ENCODE peak calls at places on chromosomes 11 and 22, in eight cellular contexts. N is endothelial cell of umbilical vein, L is IMR-90, U is fibroblast of lung, K is activated B cell treated with CpG ODN at 0.5 μM for 24 hours, V is RWPE1, B is thyroid gland, R is A673. X is an unnamed sample.

GRCh38 chr11:126391286-126391954 is 35.9 kb downstream of the ST3GAL4 start:
- DNase-seq in N (no peak), L (no peak), U (no peak), K (no peak), V (no peak), B (no peak), R (no peak), X (no peak)

GRCh38 chr22:50532353-50532700 is 2.5 kb upstream of the TYMP start:
- DNase-seq in N (no peak), L (no peak), U (no peak), K (no peak), V (no peak), B (no peak), R (no peak), X (no peak)

GRCh38 chr11:16958833-16959232 is 55.4 kb downstream of the PLEKHA7 start:
- DNase-seq in N (no peak), L (no peak), U (no peak), K (no peak), V (no peak), B (no peak), R (no peak), X (no peak)

GRCh38 chr11:82183346-82183745 is 550.3 kb downstream of the FAM181B start:
- DNase-seq in N (no peak), L (no peak), U (no peak), K (no peak), V (no peak), B (no peak), R (peak), X (no peak)

GRCh38 chr11:2933376-2934056 is 4.3 kb upstream of the PHLDA2 start:
- DNase-seq in N (peak), L (peak), U (peak), K (no peak), V (peak), B (no peak), R (peak), X (no peak)

GRCh38 chr11:446886-447285 is 3.2 kb upstream of the PTDSS2 start:
- DNase-seq in N (no peak), L (no peak), U (no peak), K (no peak), V (peak), B (no peak), R (no peak), X (no peak)

GRCh38 chr11:9577032-9577431 is 3.6 kb downstream of the WEE1 start:
- DNase-seq in N (peak), L (peak), U (peak), K (no peak), V (no peak), B (no peak), R (no peak), X (no peak)

GRCh38 chr11:78795862-78796261 is 221.2 kb upstream of the NARS2 start:
- DNase-seq in N (no peak), L (no peak), U (peak), K (no peak), V (no peak), B (peak), R (no peak), X (no peak)

GRCh38 chr11:134560066-134560465 is 148.0 kb upstream of the B3GAT1 start:
- DNase-seq in N (no peak), L (no peak), U (no peak), K (no peak), V (no peak), B (no peak), R (no peak), X (no peak)

GRCh38 chr22:42648368-42649260 is 578 bp downstream of the CYB5R3 start:
- DNase-seq in N (peak), L (no peak), U (peak), K (no peak), V (peak), B (peak), R (no peak), X (no peak)

GRCh38 chr11:71432761-71433647 is 15.2 kb downstream of the DHCR7 start:
- DNase-seq in N (no peak), L (no peak), U (no peak), K (no peak), V (no peak), B (no peak), R (no peak), X (no peak)

GRCh38 chr11:114399490-114399889 is 821 bp downstream of the C11orf71 start:
- DNase-seq in N (no peak), L (no peak), U (no peak), K (no peak), V (no peak), B (no peak), R (no peak), X (no peak)

GRCh38 chr11:8732748-8733241 is 50.2 kb downstream of the RPL27A start:
- DNase-seq in N (peak), L (peak), U (peak), K (no peak), V (no peak), B (peak), R (no peak), X (peak)

GRCh38 chr11:69357458-69358397 is 63.8 kb downstream of the MYEOV start:
- DNase-seq in N (no peak), L (no peak), U (no peak), K (peak), V (no peak), B (no peak), R (no peak), X (no peak)

GRCh38 chr22:26777402-26777801 is 120.0 kb downstream of the MIAT start:
- DNase-seq in N (no peak), L (peak), U (peak), K (no peak), V (no peak), B (no peak), R (no peak), X (peak)

GRCh38 chr11:697028-697491 is 1.4 kb downstream of the TMEM80 start:
- DNase-seq in N (no peak), L (peak), U (peak), K (no peak), V (no peak), B (peak), R (no peak), X (peak)

GRCh38 chr11:36333897-36334296 is 37.8 kb downstream of the PRR5L start:
- DNase-seq in N (peak), L (peak), U (peak), K (no peak), V (no peak), B (no peak), R (peak), X (no peak)

GRCh38 chr22:27776410-27776958 is 25.1 kb downstream of the MN1 start:
- DNase-seq in N (no peak), L (no peak), U (peak), K (no peak), V (no peak), B (no peak), R (no peak), X (no peak)

GRCh38 chr11:81644239-81644840 is 1089.3 kb downstream of the FAM181B start:
- DNase-seq in N (peak), L (peak), U (peak), K (no peak), V (peak), B (peak), R (peak), X (no peak)

GRCh38 chr11:121448431-121448941 is 3.6 kb upstream of the SORL1 start:
- DNase-seq in N (no peak), L (peak), U (no peak), K (no peak), V (no peak), B (no peak), R (no peak), X (no peak)

DNA sequence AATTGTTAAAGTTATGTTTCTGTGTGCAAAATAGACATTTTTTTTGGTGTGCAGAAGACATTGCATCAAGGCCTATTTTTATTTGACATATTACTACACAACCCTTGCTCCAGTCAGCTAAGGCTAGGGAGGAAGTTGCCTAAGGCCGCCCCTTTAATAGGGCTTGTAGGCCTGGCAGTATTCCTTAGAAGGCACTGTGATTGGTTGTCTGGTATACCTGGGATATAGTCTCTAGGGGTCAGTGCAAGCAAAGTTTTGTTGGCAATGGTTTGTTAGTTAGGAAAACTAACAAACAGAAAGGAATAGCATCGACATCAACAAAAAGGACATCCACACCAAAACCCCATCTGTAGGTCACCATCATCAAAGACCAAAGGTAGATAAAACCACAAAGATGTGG is 16.9 kb downstream of the CCDC15 start:
- DNase-seq in N (peak), L (peak), U (peak), K (no peak), V (peak), B (no peak), R (peak), X (no peak)
- TF ChIP-seq CTCF in N (no peak), L (no peak), U (no peak), K (no peak), V (peak), B (no peak), R (no peak), X (no peak)

GRCh38 chr11:119706029-119706428 is 23.0 kb downstream of the NECTIN1 start:
- DNase-seq in N (no peak), L (no peak), U (no peak), K (no peak), V (no peak), B (no peak), R (no peak), X (no peak)

GRCh38 chr11:119705362-119705761 is 23.6 kb downstream of the NECTIN1 start:
- DNase-seq in N (no peak), L (no peak), U (no peak), K (no peak), V (no peak), B (no peak), R (no peak), X (no peak)

GRCh38 chr11:119704849-119705248 is 24.2 kb downstream of the NECTIN1 start:
- DNase-seq in N (no peak), L (no peak), U (no peak), K (no peak), V (no peak), B (no peak), R (no peak), X (no peak)

GRCh38 chr11:119709171-119709570 is 19.8 kb downstream of the NECTIN1 start:
- DNase-seq in N (no peak), L (no peak), U (no peak), K (no peak), V (no peak), B (no peak), R (no peak), X (no peak)

DNA sequence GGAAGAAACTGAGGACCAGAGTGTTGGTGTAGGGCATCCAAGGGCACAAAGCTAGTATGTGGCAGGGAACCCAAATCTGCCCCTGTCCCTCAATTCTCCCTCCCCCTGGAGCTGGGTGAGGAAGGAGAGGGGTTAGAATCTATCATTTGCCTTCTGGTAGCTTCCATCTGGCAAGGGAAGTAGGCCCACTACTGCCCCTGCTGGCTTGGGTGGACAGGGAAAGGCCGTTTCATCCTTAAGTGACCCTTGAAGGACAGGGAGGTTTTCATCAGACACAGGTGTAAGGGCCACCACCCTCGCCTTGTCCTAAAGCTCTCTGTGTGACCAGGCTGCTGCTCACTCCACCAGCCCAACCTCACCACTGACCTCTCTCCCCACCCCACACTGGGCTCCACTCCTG is 22.1 kb downstream of the NECTIN1 start:
- DNase-seq in N (no peak), L (no peak), U (no peak), K (no peak), V (no peak), B (no peak), R (no peak), X (no peak)
- TF ChIP-seq CTCF in N (no peak), L (no peak), U (peak), K (no peak), V (peak), B (no peak), R (peak), X (peak)

DNA sequence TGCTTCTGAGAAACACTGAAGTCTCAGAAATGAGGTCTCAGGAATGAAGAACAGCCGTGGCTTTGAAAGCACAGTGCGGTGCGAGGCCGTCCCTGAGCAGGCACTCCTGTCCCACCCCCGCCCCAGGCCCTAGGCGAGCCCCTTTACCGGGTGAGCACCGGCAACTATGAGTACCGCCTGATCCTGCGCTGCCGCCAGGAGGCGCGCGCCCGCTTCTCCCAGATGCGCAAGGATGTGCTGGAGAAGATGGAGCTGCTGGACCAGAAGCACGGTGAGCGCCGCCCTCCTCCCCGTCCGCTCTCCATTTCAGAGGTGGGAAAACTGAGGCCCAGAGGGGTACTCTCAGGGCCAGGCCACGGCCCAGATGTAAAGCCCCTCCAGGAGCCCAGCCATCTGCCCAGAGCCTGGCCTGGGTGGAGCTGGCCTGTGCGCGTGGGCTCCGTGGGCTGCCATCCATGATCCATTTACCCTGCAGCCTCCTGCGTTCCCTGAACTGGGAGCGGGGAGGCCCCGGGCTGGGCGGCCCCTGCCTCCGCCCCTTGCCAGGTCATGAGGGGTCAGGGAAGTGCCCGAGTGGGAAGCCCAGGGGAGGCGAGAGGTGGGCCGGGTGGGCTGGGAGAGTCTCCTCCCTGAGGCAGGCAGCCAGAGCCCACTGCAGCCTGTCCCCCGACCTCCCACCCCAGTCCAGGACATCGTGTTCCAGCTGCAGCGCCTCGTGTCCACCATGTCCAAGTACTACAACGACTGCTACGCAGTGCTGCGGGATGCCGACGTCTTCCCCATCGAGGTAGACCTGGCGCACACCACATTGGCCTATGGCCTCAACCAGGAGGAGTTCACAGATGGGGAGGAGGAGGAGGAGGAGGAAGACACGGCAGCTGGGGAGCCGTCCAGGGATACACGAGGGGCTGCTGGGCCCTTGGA is 9.5 kb downstream of the SLC16A8 start:
- DNase-seq in N (no peak), L (peak), U (peak), K (no peak), V (no peak), B (no peak), R (no peak), X (no peak)
- TF ChIP-seq CTCF in N (peak), L (peak), U (peak), K (no peak), V (no peak), B (no peak), R (no peak), X (peak)

DNA sequence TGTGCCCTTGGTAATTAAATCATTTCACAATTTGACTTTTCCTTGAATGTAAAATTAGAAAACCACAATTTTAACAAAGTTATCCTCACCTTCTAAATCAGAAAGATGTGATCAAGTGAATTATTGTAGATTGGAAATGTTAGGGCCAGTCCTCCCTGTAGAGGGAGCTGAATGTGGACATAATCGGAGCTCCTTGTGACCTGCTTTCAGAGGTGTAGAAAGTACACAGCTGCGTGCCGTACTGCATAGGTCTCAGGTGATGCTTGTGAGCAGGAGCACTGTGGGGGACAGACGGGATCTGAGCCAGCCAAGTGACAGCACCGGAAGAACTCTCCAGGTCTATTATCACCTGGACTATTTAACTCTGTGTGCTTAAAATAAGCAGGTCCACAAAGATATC is 338.0 kb downstream of the AASDHPPT start:
- DNase-seq in N (no peak), L (no peak), U (no peak), K (no peak), V (no peak), B (no peak), R (no peak), X (no peak)
- TF ChIP-seq CTCF in N (no peak), L (no peak), U (no peak), K (no peak), V (no peak), B (no peak), R (no peak), X (no peak)

GRCh38 chr11:14234446-14234845 is 124.5 kb downstream of the RRAS2 start:
- DNase-seq in N (no peak), L (no peak), U (no peak), K (no peak), V (no peak), B (no peak), R (no peak), X (no peak)

GRCh38 chr11:14235701-14236100 is 123.3 kb downstream of the RRAS2 start:
- DNase-seq in N (no peak), L (no peak), U (no peak), K (no peak), V (no peak), B (no peak), R (no peak), X (no peak)

GRCh38 chr11:14229472-14229871 is 129.5 kb downstream of the RRAS2 start:
- DNase-seq in N (no peak), L (no peak), U (no peak), K (no peak), V (no peak), B (no peak), R (no peak), X (no peak)

GRCh38 chr11:14230407-14230806 is 128.6 kb downstream of the RRAS2 start:
- DNase-seq in N (no peak), L (no peak), U (no peak), K (no peak), V (no peak), B (no peak), R (no peak), X (no peak)

GRCh38 chr11:14232652-14233051 is 126.3 kb downstream of the RRAS2 start:
- DNase-seq in N (no peak), L (no peak), U (no peak), K (no peak), V (peak), B (no peak), R (no peak), X (no peak)
- TF ChIP-seq CTCF in N (no peak), L (peak), U (peak), K (no peak), V (no peak), B (peak), R (peak), X (peak)

DNA sequence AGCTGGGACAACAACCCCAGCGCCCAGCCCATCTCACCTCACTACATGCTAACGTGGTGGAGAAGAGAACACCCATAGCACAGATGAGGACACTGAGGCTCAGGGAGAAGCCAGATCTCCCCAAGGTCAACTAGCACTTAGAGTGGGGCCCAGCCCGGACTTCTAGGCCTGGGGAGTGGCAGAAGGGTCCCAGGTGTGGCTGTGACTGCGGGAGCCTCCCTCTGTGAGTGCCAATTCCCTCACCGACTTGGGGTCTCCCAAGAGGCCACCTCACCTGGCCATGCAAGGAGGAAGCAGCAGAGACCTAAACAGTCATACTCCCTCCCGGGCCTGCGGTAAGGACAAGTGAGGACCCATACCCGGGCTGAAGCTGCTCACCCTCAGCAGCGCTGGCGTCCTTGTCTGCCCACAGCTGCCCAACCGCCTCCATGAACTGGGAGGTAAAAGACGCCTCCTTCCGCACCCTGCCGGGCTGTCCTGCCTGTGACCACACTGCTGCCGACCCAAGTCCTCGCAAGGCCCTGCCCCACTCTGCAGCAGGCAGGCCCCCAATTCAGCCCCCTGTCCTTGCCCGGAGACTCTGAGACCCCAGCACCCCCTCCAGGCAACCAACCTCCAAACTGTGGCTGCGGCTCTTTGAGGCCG is 93.2 kb upstream of the RTL6 start:
- DNase-seq in N (no peak), L (no peak), U (no peak), K (no peak), V (no peak), B (no peak), R (no peak), X (no peak)
- TF ChIP-seq CTCF in N (no peak), L (no peak), U (no peak), K (no peak), V (no peak), B (no peak), R (no peak), X (no peak)

GRCh38 chr11:65806972-65807371 is 20.1 kb downstream of the OVOL1 start:
- DNase-seq in N (no peak), L (no peak), U (no peak), K (no peak), V (no peak), B (no peak), R (no peak), X (no peak)

GRCh38 chr11:65811764-65812475 is 21.8 kb upstream of the SNX32 start:
- DNase-seq in N (no peak), L (no peak), U (no peak), K (no peak), V (no peak), B (no peak), R (no peak), X (no peak)

GRCh38 chr11:65809496-65809895 is 22.6 kb downstream of the OVOL1 start:
- DNase-seq in N (no peak), L (no peak), U (no peak), K (no peak), V (no peak), B (no peak), R (no peak), X (no peak)

GRCh38 chr11:65808744-65809341 is 22.0 kb downstream of the OVOL1 start:
- DNase-seq in N (no peak), L (no peak), U (no peak), K (no peak), V (no peak), B (no peak), R (no peak), X (no peak)

GRCh38 chr11:65810046-65810868 is 23.4 kb downstream of the OVOL1 start:
- DNase-seq in N (no peak), L (no peak), U (no peak), K (no peak), V (no peak), B (no peak), R (no peak), X (no peak)
- TF ChIP-seq CTCF in N (no peak), L (no peak), U (no peak), K (no peak), V (no peak), B (no peak), R (peak), X (no peak)

GRCh38 chr11:103601230-103601846 is 435.1 kb upstream of the DDI1 start:
- DNase-seq in N (peak), L (peak), U (peak), K (no peak), V (peak), B (peak), R (peak), X (no peak)
- TF ChIP-seq CTCF in N (peak), L (peak), U (peak), K (peak), V (peak), B (peak), R (peak), X (peak)

GRCh38 chr11:11230802-11231562 is 122.1 kb downstream of the CSNK2A3 start:
- DNase-seq in N (no peak), L (no peak), U (no peak), K (no peak), V (no peak), B (peak), R (peak), X (no peak)
- TF ChIP-seq CTCF in N (peak), L (peak), U (peak), K (no peak), V (no peak), B (peak), R (peak), X (peak)

GRCh38 chr11:117428856-117429229 is 101.2 kb downstream of the CEP164 start:
- DNase-seq in N (no peak), L (no peak), U (no peak), K (no peak), V (no peak), B (no peak), R (no peak), X (no peak)
- TF ChIP-seq CTCF in N (no peak), L (no peak), U (no peak), K (no peak), V (no peak), B (no peak), R (no peak), X (no peak)